ENCODE peak calls at places on chromosome 11, in seven cellular contexts. E, H, R, U, S, D and W are unnamed samples.
A peak's percentile ranks its signal among the peaks of the same experiment; 100 is the strongest.

GRCh38 chr11:10498426-10499250 is 42.3 kb downstream of the RNF141 start:
- DNase-seq in E (no peak), H (no peak), R (no peak), U (no peak), S (no peak), D (no peak), W (no peak)

GRCh38 chr11:124113890-124114289 is 1.4 kb upstream of the VWA5A start:
- DNase-seq in E (no peak), H (no peak), R (no peak), U (no peak), S (no peak), D (no peak), W (no peak)

GRCh38 chr11:504053-504993 is 2.7 kb downstream of the RNH1 start:
- DNase-seq in E (no peak), H (no peak), R (no peak), U (no peak), S (no peak), D (peak; percentile 53), W (no peak)

GRCh38 chr11:69868003-69868865 is 49.0 kb upstream of the FGF3 start:
- DNase-seq in E (no peak), H (no peak), R (no peak), U (no peak), S (no peak), D (no peak), W (no peak)

GRCh38 chr11:102449651-102450570 is 2.7 kb downstream of the TMEM123 start:
- DNase-seq in E (no peak), H (no peak), R (no peak), U (no peak), S (no peak), D (no peak), W (no peak)

GRCh38 chr11:113177596-113178115 is 136.7 kb upstream of the TTC12 start:
- DNase-seq in E (no peak), H (no peak), R (no peak), U (no peak), S (no peak), D (no peak), W (no peak)

GRCh38 chr11:61452825-61453224 is 22.9 kb downstream of the SDHAF2 start:
- DNase-seq in E (no peak), H (no peak), R (no peak), U (no peak), S (no peak), D (no peak), W (no peak)

GRCh38 chr11:45795379-45795778 is 9.6 kb upstream of the SLC35C1 start:
- DNase-seq in E (no peak), H (no peak), R (no peak), U (no peak), S (no peak), D (no peak), W (no peak)

GRCh38 chr11:128662960-128663359 is 30.9 kb upstream of the FLI1 start:
- DNase-seq in E (no peak), H (no peak), R (no peak), U (no peak), S (peak; percentile 45), D (no peak), W (no peak)

GRCh38 chr11:93489841-93490240 is 53.4 kb downstream of the SMCO4 start:
- DNase-seq in E (no peak), H (no peak), R (no peak), U (no peak), S (no peak), D (no peak), W (no peak)

GRCh38 chr11:68276864-68277263 is 5.1 kb upstream of the C11orf24 start:
- DNase-seq in E (no peak), H (no peak), R (no peak), U (no peak), S (no peak), D (no peak), W (no peak)

GRCh38 chr11:80194625-80195024 is 753.8 kb upstream of the TENM4 start:
- DNase-seq in E (no peak), H (no peak), R (no peak), U (no peak), S (no peak), D (no peak), W (no peak)

GRCh38 chr11:19947521-19948114 is 212.7 kb downstream of the DBX1 start:
- DNase-seq in E (no peak), H (no peak), R (no peak), U (no peak), S (no peak), D (no peak), W (no peak)

GRCh38 chr11:78100276-78101040 is 20.8 kb upstream of the NDUFC2 start:
- DNase-seq in E (peak; percentile 41), H (no peak), R (no peak), U (no peak), S (no peak), D (no peak), W (no peak)

GRCh38 chr11:12818333-12819015 is 144.3 kb downstream of the TEAD1 start:
- DNase-seq in E (no peak), H (no peak), R (no peak), U (no peak), S (no peak), D (no peak), W (no peak)

GRCh38 chr11:16976360-16976759 is 37.9 kb downstream of the PLEKHA7 start:
- DNase-seq in E (no peak), H (no peak), R (no peak), U (no peak), S (no peak), D (no peak), W (no peak)